ENCODE peak calls at places on chromosomes 6 and 20, in five cellular contexts. D is effector memory CD4-positive, alpha-beta T cell; Z is stomach; O is NCI-H187; X is cardiac muscle cell. R is an unnamed sample.
A peak's percentile ranks its signal among the peaks of the same experiment; 100 is the strongest.

GRCh38 chr6:115999256-115999655 is 61.4 kb downstream of the FRK start:
- DNase-seq in D (no peak), Z (no peak), O (no peak), X (no peak), R (no peak)

GRCh38 chr6:38695933-38696332 is 7.0 kb downstream of the GLO1 start:
- DNase-seq in D (no peak), Z (no peak), O (no peak), X (no peak), R (no peak)

GRCh38 chr6:82419859-82420258 is 56.2 kb downstream of the TPBG start:
- DNase-seq in D (no peak), Z (no peak), O (no peak), X (no peak), R (no peak)

GRCh38 chr6:29797120-29797519 is 30.5 kb upstream of the HLA-G start:
- DNase-seq in D (no peak), Z (no peak), O (no peak), X (peak; percentile 33), R (no peak)

GRCh38 chr20:24662286-24662685 is 192.9 kb downstream of the SYNDIG1 start:
- DNase-seq in D (no peak), Z (no peak), O (no peak), X (no peak), R (no peak)

GRCh38 chr6:144012534-144012933 is 4.5 kb upstream of the PLAGL1 start:
- DNase-seq in D (no peak), Z (no peak), O (no peak), X (peak; percentile 27), R (no peak)

GRCh38 chr6:16704706-16705402 is 56.4 kb downstream of the ATXN1 start:
- DNase-seq in D (peak; percentile 13), Z (no peak), O (no peak), X (peak; percentile 59), R (no peak)

GRCh38 chr20:23435675-23436539 is 3.6 kb upstream of the CSTL1 start:
- DNase-seq in D (no peak), Z (peak; percentile 89), O (no peak), X (peak; percentile 37), R (no peak)

GRCh38 chr6:108635505-108636226 is 74.9 kb downstream of the FOXO3 start:
- DNase-seq in D (no peak), Z (peak; percentile 34), O (no peak), X (no peak), R (no peak)

GRCh38 chr6:152680151-152680550 is 17.5 kb upstream of the MYCT1 start:
- DNase-seq in D (no peak), Z (no peak), O (no peak), X (no peak), R (no peak)

GRCh38 chr20:48701702-48702101 is 126.1 kb downstream of the PREX1 start:
- DNase-seq in D (no peak), Z (no peak), O (no peak), X (no peak), R (no peak)

GRCh38 chr6:22471746-22472145 is 97.6 kb upstream of the HDGFL1 start:
- DNase-seq in D (no peak), Z (no peak), O (no peak), X (no peak), R (no peak)

GRCh38 chr6:19399406-19399805 is 437.8 kb upstream of the ID4 start:
- DNase-seq in D (no peak), Z (no peak), O (no peak), X (peak; percentile 42), R (no peak)